ENCODE peak calls at places on chromosome X, in nine cellular contexts. H is neuronal stem cell; S is sigmoid colon; A is CD8-positive, alpha-beta memory T cell; P is tibial artery; V is fibroblast of lung; U is GM23248; R is adrenal gland; D is Karpas-422. F is an unnamed sample. For H3K4me1, the result is how much of the 10 kb centered on the place peaks cover.

GRCh38 chrX:149962859-149963757 is 24.8 kb upstream of the EOLA2 start:
- DNase-seq in H (peak), S (no peak), A (no peak), P (peak), V (peak), U (peak), R (peak), D (peak), F (no peak)

GRCh38 chrX:71664889-71665491 is 2.4 kb upstream of the LOC101059915 start:
- DNase-seq in H (no peak), S (no peak), A (no peak), P (no peak), V (no peak), U (no peak), R (no peak), D (no peak), F (no peak)

GRCh38 chrX:85107407-85107806 is 103.7 kb downstream of the APOOL start:
- DNase-seq in H (no peak), S (no peak), A (no peak), P (no peak), V (no peak), U (peak), R (no peak), D (no peak), F (peak)

GRCh38 chrX:134171661-134172587 is 65.1 kb upstream of the CCDC160 start:
- DNase-seq in H (no peak), S (no peak), A (peak), P (peak), V (no peak), U (peak), R (peak), D (no peak), F (no peak)

GRCh38 chrX:43423876-43424275 is 232.2 kb upstream of the MAOA start:
- DNase-seq in H (no peak), S (no peak), A (no peak), P (no peak), V (no peak), U (no peak), R (no peak), D (no peak), F (no peak)

GRCh38 chrX:110853610-110854009 is 58.0 kb upstream of the CHRDL1 start:
- DNase-seq in H (no peak), S (no peak), A (no peak), P (no peak), V (peak), U (peak), R (peak), D (peak), F (no peak)

GRCh38 chrX:53263597-53264094 is 17.7 kb downstream of the IQSEC2 start:
- DNase-seq in H (no peak), S (no peak), A (no peak), P (no peak), V (peak), U (peak), R (peak), D (no peak), F (no peak)

GRCh38 chrX:150463566-150463965 is 100.4 kb downstream of the MAMLD1 start:
- DNase-seq in H (no peak), S (no peak), A (no peak), P (no peak), V (no peak), U (no peak), R (no peak), D (no peak), F (no peak)

GRCh38 chrX:7987160-7987992 is 60.2 kb upstream of the PNPLA4 start:
- DNase-seq in H (no peak), S (no peak), A (no peak), P (no peak), V (peak), U (peak), R (no peak), D (no peak), F (no peak)

GRCh38 chrX:19046343-19047215 is 62.7 kb upstream of the PHKA2 start:
- DNase-seq in H (no peak), S (no peak), A (no peak), P (no peak), V (peak), U (peak), R (no peak), D (no peak), F (no peak)
- H3K27ac ChIP-seq in H (no peak), S (no peak), A (no peak), P (no peak), V (no peak), U (no peak), R (no peak), D (no peak), F (no peak)

GRCh38 chrX:79263550-79263949 is 103.6 kb downstream of the ITM2A start:
- DNase-seq in H (no peak), S (no peak), A (no peak), P (no peak), V (no peak), U (no peak), R (no peak), D (no peak), F (no peak)

GRCh38 chrX:79259073-79259689 is 108.0 kb downstream of the ITM2A start:
- DNase-seq in H (no peak), S (no peak), A (peak), P (no peak), V (no peak), U (no peak), R (no peak), D (no peak), F (no peak)
- H3K4me1 ChIP-seq in H (under half), S (under half), A (half or more), P (under half), V (under half), U (under half), R (under half), D (under half), F (under half)

DNA sequence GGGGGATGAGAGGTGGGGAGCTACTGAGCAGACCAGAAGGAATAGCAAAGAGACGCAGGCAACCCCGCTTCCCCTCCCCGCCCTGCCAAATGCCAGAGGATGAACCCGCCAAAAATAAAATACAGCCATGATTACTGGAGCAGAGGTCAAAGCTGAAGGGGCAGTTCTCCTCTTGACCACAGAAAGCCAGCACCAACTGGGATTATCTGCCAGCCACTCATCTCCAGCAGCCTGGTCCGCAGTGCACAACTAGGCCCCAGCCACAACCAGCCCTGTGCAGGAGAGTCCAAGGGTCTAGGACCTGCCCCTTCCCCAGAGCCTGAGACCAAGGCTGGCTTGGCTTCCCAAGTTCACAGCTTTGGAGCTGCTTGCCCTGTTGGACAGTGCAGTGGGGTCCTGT is 67.4 kb upstream of the BCOR start:
- DNase-seq in H (no peak), S (no peak), A (no peak), P (no peak), V (no peak), U (no peak), R (no peak), D (no peak), F (no peak)
- H3K27ac ChIP-seq in H (no peak), S (no peak), A (no peak), P (no peak), V (no peak), U (no peak), R (no peak), D (no peak), F (no peak)

DNA sequence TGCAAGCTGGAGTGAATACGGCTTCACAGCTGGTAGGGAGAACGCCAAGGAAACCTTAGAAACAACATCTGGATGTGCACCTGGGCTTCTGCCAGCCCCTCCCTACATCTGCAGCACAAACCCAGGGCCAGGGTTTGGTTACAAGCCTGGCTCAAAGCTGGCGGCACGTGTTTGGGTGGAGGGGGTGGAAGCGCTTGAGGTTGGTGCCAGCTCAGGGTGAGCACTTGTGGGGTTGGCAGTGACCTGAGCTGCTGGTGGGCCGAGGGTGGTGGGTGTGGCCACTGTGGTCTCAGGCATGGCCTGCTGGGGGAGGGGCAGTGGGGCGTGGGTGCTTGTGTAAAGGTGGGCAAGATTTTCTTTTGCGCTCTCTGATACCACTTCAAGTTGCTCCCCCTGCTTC is 15.6 kb downstream of the ELF4 start:
- DNase-seq in H (no peak), S (no peak), A (no peak), P (no peak), V (no peak), U (no peak), R (no peak), D (no peak), F (no peak)
- H3K4me1 ChIP-seq in H (under half), S (under half), A (half or more), P (under half), V (under half), U (under half), R (under half), D (under half), F (under half)

F was measured in upper lobe of left lung.